ENCODE peak calls at places on chromosome 5, in four cellular contexts. J, N, B and O are unnamed samples.

GRCh38 chr5:40681351-40682311 is 1.9 kb downstream of the PTGER4 start:
- DNase-seq in J (no peak), N (no peak), B (peak), O (no peak)

GRCh38 chr5:141758316-141758965 is 76.4 kb upstream of the ARAP3 start:
- DNase-seq in N (no peak), J (no peak), B (peak), O (no peak)

GRCh38 chr5:96256795-96257470 is 176.1 kb downstream of the PCSK1 start:
- DNase-seq in N (no peak), B (no peak), J (no peak), O (no peak)

GRCh38 chr5:142531977-142532376 is 153.9 kb downstream of the FGF1 start:
- DNase-seq in N (no peak), B (no peak), J (no peak), O (no peak)

GRCh38 chr5:76196886-76197489 is 113.8 kb downstream of the SV2C start:
- DNase-seq in J (no peak), B (no peak), N (no peak), O (no peak)

GRCh38 chr5:122704247-122705036 is 70.4 kb upstream of the SNX2 start:
- DNase-seq in J (no peak), B (peak), N (no peak), O (no peak)

GRCh38 chr5:137710086-137710485 is 25.8 kb downstream of the KLHL3 start:
- DNase-seq in B (no peak), J (no peak), N (no peak), O (no peak)

GRCh38 chr5:120419110-120419509 is 45.0 kb upstream of the PRR16 start:
- DNase-seq in N (no peak), B (no peak), J (no peak), O (no peak)

GRCh38 chr5:168409601-168410458 is 76.4 kb upstream of the RARS1 start:
- DNase-seq in J (no peak), B (no peak), N (no peak), O (no peak)

GRCh38 chr5:12175914-12176585 is 271.8 kb upstream of the CTNND2 start:
- DNase-seq in B (no peak), N (no peak), J (no peak), O (no peak)

GRCh38 chr5:53359906-53360305 is 120.5 kb upstream of the FST start:
- DNase-seq in B (no peak), J (no peak), N (no peak), O (no peak)

GRCh38 chr5:14444988-14445387 is 136.6 kb upstream of the OTULINL start:
- DNase-seq in J (no peak), B (no peak), N (no peak), O (no peak)

GRCh38 chr5:5018560-5018935 is 121.6 kb upstream of the ADAMTS16 start:
- DNase-seq in J (no peak), N (no peak), B (no peak), O (no peak)

GRCh38 chr5:172771439-172772111 is 580 bp upstream of the DUSP1 start:
- DNase-seq in B (no peak), N (no peak), J (no peak), O (no peak)

GRCh38 chr5:167217097-167217743 is 1074.2 kb upstream of the WWC1 start:
- DNase-seq in N (no peak), J (no peak), B (no peak), O (no peak)

GRCh38 chr5:52989025-52989780 is at the start of gene ITGA2:
- DNase-seq in B (peak), N (no peak), J (no peak), O (no peak)

GRCh38 chr5:147226512-147226911 is 8.3 kb upstream of the STK32A start:
- DNase-seq in B (no peak), N (no peak), J (no peak), O (no peak)

GRCh38 chr5:163938595-163938994 is 433.2 kb downstream of the MAT2B start:
- DNase-seq in B (no peak), J (no peak), N (no peak), O (no peak)

GRCh38 chr5:148880197-148880596 is 53.8 kb downstream of the ADRB2 start:
- DNase-seq in B (no peak), N (no peak), J (no peak), O (no peak)

GRCh38 chr5:171067540-171068130 is 205.8 kb downstream of the RANBP17 start:
- DNase-seq in J (no peak), B (no peak), N (no peak), O (no peak)

GRCh38 chr5:62937661-62938558 is 359.3 kb downstream of the LRRC70 start:
- DNase-seq in N (no peak), B (no peak), J (no peak), O (no peak)

GRCh38 chr5:5422819-5423515 is 490 bp downstream of the ICE1 start:
- DNase-seq in J (no peak), N (no peak), B (no peak), O (no peak)

GRCh38 chr5:142972064-142972463 is 201.9 kb downstream of the ARHGAP26 start:
- DNase-seq in B (no peak), J (no peak), N (no peak), O (no peak)

GRCh38 chr5:2836133-2836532 is 84.7 kb upstream of the IRX2 start:
- DNase-seq in B (no peak), J (no peak), N (no peak), O (no peak)

GRCh38 chr5:138832218-138832617 is 42.9 kb downstream of the LRRTM2 start:
- DNase-seq in B (no peak), J (no peak), N (no peak), O (no peak)

GRCh38 chr5:172078726-172079345 is 72.4 kb upstream of the FBXW11 start:
- DNase-seq in J (no peak), B (no peak), N (no peak), O (no peak)

GRCh38 chr5:55575815-55576583 is 41.2 kb upstream of the PLPP1 start:
- DNase-seq in J (no peak), B (no peak), N (no peak), O (no peak)